ENCODE peak calls at places on chromosomes 13 and 19, in eight cellular contexts. U is transverse colon, Z is IMR-90, W is neuronal stem cell, E is A549, J is MM.1S, A is Panc1, X is mesendoderm. R is an unnamed sample. For H3K4me1, the result is how much of the 10 kb centered on the place peaks cover.

GRCh38 chr19:54248016-54248601 is 5.5 kb upstream of the LILRA6 start:
- DNase-seq in U (peak), Z (peak), W (no peak), E (no peak), J (peak), A (no peak), X (no peak), R (no peak)

GRCh38 chr19:52566121-52566520 is 4.0 kb upstream of the ZNF701 start:
- DNase-seq in U (no peak), Z (no peak), W (no peak), E (no peak), J (no peak), A (no peak), X (no peak), R (no peak)

GRCh38 chr13:42394361-42395065 is 122.6 kb downstream of the AKAP11 start:
- DNase-seq in U (no peak), Z (no peak), W (no peak), E (no peak), J (no peak), A (no peak), X (no peak), R (peak)

GRCh38 chr19:751501-752341 is 809 bp downstream of the MISP start:
- DNase-seq in U (peak), Z (peak), W (no peak), E (peak), J (no peak), A (no peak), X (peak), R (no peak)

GRCh38 chr19:45920458-45920857 is 5.9 kb upstream of the NANOS2 start:
- DNase-seq in U (no peak), Z (no peak), W (no peak), E (no peak), J (no peak), A (no peak), X (no peak), R (peak)

GRCh38 chr13:31224174-31224669 is 24.4 kb downstream of the B3GLCT start:
- DNase-seq in U (no peak), Z (no peak), W (no peak), E (no peak), J (no peak), A (no peak), X (no peak), R (no peak)

GRCh38 chr13:102708991-102709390 is 14.1 kb upstream of the METTL21C start:
- DNase-seq in U (no peak), Z (no peak), W (no peak), E (no peak), J (no peak), A (no peak), X (no peak), R (no peak)

GRCh38 chr19:22530042-22530441 is 104.1 kb upstream of the ZNF492 start:
- DNase-seq in U (no peak), Z (no peak), W (no peak), E (no peak), J (no peak), A (no peak), X (no peak), R (no peak)

GRCh38 chr13:110509478-110509926 is 52.0 kb downstream of the RAB20 start:
- DNase-seq in U (no peak), Z (peak), W (no peak), E (no peak), J (no peak), A (no peak), X (no peak), R (no peak)

GRCh38 chr19:16441661-16442071 is 30.1 kb downstream of the EPS15L1 start:
- DNase-seq in U (no peak), Z (no peak), W (peak), E (peak), J (no peak), A (no peak), X (peak), R (no peak)

GRCh38 chr13:33197551-33197971 is 88.0 kb downstream of the STARD13 start:
- DNase-seq in U (no peak), Z (no peak), W (no peak), E (no peak), J (no peak), A (no peak), X (peak), R (no peak)

GRCh38 chr13:33195693-33196464 is 89.7 kb downstream of the STARD13 start:
- DNase-seq in U (no peak), Z (no peak), W (no peak), E (no peak), J (no peak), A (no peak), X (no peak), R (no peak)

GRCh38 chr13:33194820-33195692 is 90.5 kb downstream of the STARD13 start:
- DNase-seq in U (no peak), Z (peak), W (no peak), E (peak), J (no peak), A (no peak), X (no peak), R (no peak)

GRCh38 chr13:33202644-33203169 is 82.8 kb downstream of the STARD13 start:
- DNase-seq in U (no peak), Z (no peak), W (no peak), E (no peak), J (no peak), A (no peak), X (no peak), R (no peak)

GRCh38 chr13:33199282-33199850 is 86.2 kb downstream of the STARD13 start:
- DNase-seq in U (no peak), Z (no peak), W (no peak), E (no peak), J (peak), A (no peak), X (no peak), R (no peak)
- H3K27ac ChIP-seq in U (peak), Z (no peak), W (no peak), E (no peak), J (no peak), A (no peak), X (no peak), R (no peak)

GRCh38 chr13:98996046-98996445 is 18.2 kb upstream of the DOCK9 start:
- DNase-seq in U (no peak), Z (no peak), W (no peak), E (no peak), J (no peak), A (no peak), X (no peak), R (no peak)

GRCh38 chr13:98999635-98999952 is 21.7 kb upstream of the DOCK9 start:
- DNase-seq in U (no peak), Z (peak), W (no peak), E (no peak), J (no peak), A (no peak), X (no peak), R (no peak)

GRCh38 chr13:98998831-98999634 is 21.2 kb upstream of the DOCK9 start:
- DNase-seq in U (no peak), Z (no peak), W (no peak), E (no peak), J (no peak), A (no peak), X (no peak), R (peak)

GRCh38 chr13:98997051-98997730 is 19.3 kb upstream of the DOCK9 start:
- DNase-seq in U (no peak), Z (no peak), W (no peak), E (no peak), J (no peak), A (no peak), X (no peak), R (no peak)

GRCh38 chr13:98997738-98998641 is 20.1 kb upstream of the DOCK9 start:
- DNase-seq in U (no peak), Z (no peak), W (no peak), E (peak), J (no peak), A (no peak), X (no peak), R (no peak)
- H3K4me1 ChIP-seq in U (under half), Z (under half), W (under half), E (under half), J (under half), A (under half), X (under half), R (under half)

GRCh38 chr13:61277088-61277487 is 138.6 kb downstream of the PCDH20 start:
- DNase-seq in U (no peak), Z (no peak), W (no peak), E (no peak), J (no peak), A (no peak), X (no peak), R (no peak)

GRCh38 chr13:61275251-61275650 is 140.4 kb downstream of the PCDH20 start:
- DNase-seq in U (no peak), Z (no peak), W (no peak), E (no peak), J (no peak), A (no peak), X (no peak), R (no peak)

GRCh38 chr13:61276401-61276800 is 139.2 kb downstream of the PCDH20 start:
- DNase-seq in U (no peak), Z (no peak), W (no peak), E (no peak), J (no peak), A (no peak), X (no peak), R (no peak)

GRCh38 chr13:61277877-61278276 is 137.8 kb downstream of the PCDH20 start:
- DNase-seq in U (no peak), Z (no peak), W (no peak), E (no peak), J (no peak), A (no peak), X (no peak), R (no peak)

GRCh38 chr13:61275740-61276139 is 139.9 kb downstream of the PCDH20 start:
- DNase-seq in U (no peak), Z (no peak), W (no peak), E (no peak), J (no peak), A (no peak), X (no peak), R (no peak)
- H3K27ac ChIP-seq in U (no peak), Z (no peak), W (no peak), E (no peak), J (no peak), A (no peak), X (no peak), R (no peak)

DNA sequence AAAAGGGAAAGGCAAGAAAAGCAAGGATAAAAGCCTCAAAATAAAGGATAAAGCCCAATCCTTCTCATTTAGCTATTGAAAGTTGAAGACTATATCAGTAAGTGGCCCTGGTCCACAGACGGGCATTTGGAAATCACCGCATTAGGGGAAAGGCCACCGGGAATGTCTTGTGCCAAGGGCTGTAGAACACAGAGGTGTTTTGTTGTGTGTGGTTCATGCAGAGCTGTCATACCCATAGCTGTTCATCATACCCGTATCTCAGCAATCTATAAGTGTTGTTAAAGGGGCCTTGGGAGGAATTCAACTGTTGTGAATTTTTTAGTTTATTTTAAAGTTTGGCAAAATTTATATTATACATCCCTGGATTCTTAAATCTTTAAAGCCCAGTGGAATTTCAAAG is 33.0 kb downstream of the DLEU7 start:
- DNase-seq in U (no peak), Z (no peak), W (no peak), E (no peak), J (no peak), A (no peak), X (no peak), R (no peak)
- H3K4me1 ChIP-seq in U (under half), Z (under half), W (under half), E (under half), J (under half), A (under half), X (under half), R (under half)

GRCh38 chr13:113182046-113182445 is 23.6 kb downstream of the PROZ start:
- DNase-seq in U (no peak), Z (no peak), W (no peak), E (no peak), J (no peak), A (no peak), X (no peak), R (no peak)

GRCh38 chr13:113187263-113187669 is 21.2 kb downstream of the PCID2 start:
- DNase-seq in U (peak), Z (peak), W (no peak), E (peak), J (no peak), A (peak), X (peak), R (peak)

GRCh38 chr13:113183450-113184129 is 24.9 kb downstream of the PCID2 start:
- DNase-seq in U (no peak), Z (no peak), W (no peak), E (peak), J (no peak), A (no peak), X (no peak), R (no peak)

GRCh38 chr13:113186061-113186900 is 22.2 kb downstream of the PCID2 start:
- DNase-seq in U (no peak), Z (no peak), W (no peak), E (no peak), J (no peak), A (no peak), X (no peak), R (no peak)

DNA sequence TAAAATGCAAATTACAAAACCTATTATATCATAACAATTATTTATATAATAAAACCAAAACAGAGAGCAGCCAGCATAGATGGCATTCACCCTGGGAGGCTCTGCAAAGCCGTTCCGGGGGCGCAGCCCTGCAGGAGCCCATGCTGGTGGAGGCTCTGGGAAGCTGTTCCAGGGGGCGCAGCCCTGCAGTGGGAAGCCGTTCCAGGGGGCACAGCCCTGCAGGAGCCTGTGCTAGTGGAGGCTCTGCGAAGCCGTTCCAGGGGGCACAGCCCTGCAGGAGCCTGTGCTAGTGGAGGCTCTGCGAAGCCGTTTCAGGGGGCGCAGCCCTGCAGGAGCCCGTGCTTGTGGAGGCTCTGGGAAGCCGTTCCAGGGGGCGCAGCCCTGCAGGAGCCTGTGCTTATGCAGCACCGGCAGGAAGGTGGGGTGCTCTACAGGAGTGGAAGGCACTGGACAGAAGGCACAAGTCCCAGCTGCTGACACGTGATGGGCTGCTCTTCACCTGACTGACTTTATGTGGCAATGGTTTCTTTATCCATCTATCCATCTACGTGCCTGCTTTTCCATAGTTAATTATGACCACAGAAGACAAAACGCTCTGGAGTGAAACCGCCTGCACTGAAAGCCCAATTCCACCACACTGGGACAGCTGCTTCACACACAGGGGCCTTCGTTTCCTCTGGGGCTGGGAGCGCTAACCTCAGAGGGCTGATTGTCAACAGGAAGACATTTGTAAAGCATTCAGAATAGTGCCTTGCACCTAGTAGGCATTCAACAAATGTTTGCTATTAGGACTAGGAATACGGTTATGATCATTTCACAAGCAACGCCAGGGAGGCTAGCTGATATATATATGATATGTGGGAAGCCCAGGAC is 23.7 kb downstream of the PCID2 start:
- DNase-seq in U (no peak), Z (no peak), W (no peak), E (no peak), J (no peak), A (no peak), X (no peak), R (peak)
- H3K27ac ChIP-seq in U (no peak), Z (peak), W (no peak), E (no peak), J (no peak), A (peak), X (no peak), R (no peak)

GRCh38 chr13:98687319-98687718 is 65.2 kb downstream of the SLC15A1 start:
- DNase-seq in U (no peak), Z (no peak), W (no peak), E (no peak), J (no peak), A (no peak), X (no peak), R (no peak)

GRCh38 chr13:98691360-98691759 is 61.1 kb downstream of the SLC15A1 start:
- DNase-seq in U (no peak), Z (no peak), W (no peak), E (no peak), J (no peak), A (no peak), X (no peak), R (no peak)

GRCh38 chr13:98690348-98691041 is 62.0 kb downstream of the SLC15A1 start:
- DNase-seq in U (no peak), Z (no peak), W (no peak), E (no peak), J (no peak), A (no peak), X (no peak), R (no peak)

GRCh38 chr13:98688373-98688772 is 64.1 kb downstream of the SLC15A1 start:
- DNase-seq in U (no peak), Z (no peak), W (no peak), E (no peak), J (no peak), A (no peak), X (peak), R (no peak)

GRCh38 chr13:98689347-98689968 is 63.0 kb downstream of the SLC15A1 start:
- DNase-seq in U (no peak), Z (no peak), W (no peak), E (no peak), J (no peak), A (no peak), X (no peak), R (no peak)
- H3K4me1 ChIP-seq in U (under half), Z (under half), W (under half), E (under half), J (under half), A (under half), X (under half), R (under half)

R was measured in CD4-positive, CD25-positive, alpha-beta regulatory T cell.